ENCODE peak calls at places on chromosome 5, in ten cellular contexts. One of them, this sample, is unnamed.

GRCh38 chr5:73263001-73263710 is 90.2 kb downstream of the TMEM174 start:
- DNase-seq in activated CD4-positive, alpha-beta T cell treated with anti-CD3 and anti-CD28 coated beads, Interleukin-2, amount 50 U/mL, for 1 hour: no peak
- DNase-seq in lower lobe of right lung: no peak
- DNase-seq in activated naive CD8-positive, alpha-beta T cell treated with anti-CD3 and anti-CD28 coated beads, Interleukin-2, amount 50 U/mL, for 24 hours: no peak
- DNase-seq in activated CD8-positive, alpha-beta memory T cell treated with anti-CD3 and anti-CD28 coated beads for 48 hours: no peak
- DNase-seq in mesothelial cell of epicardium: no peak
- DNase-seq in natural killer cell: no peak
- DNase-seq in LoVo: no peak
- DNase-seq in SK-MEL-5: no peak
- DNase-seq in DMS79 treated with DMSO at 0.1 percent for 48 hours: no peak
- DNase-seq in this sample: no peak

GRCh38 chr5:119554597-119554996 is 74.8 kb upstream of the FAM170A start:
- DNase-seq in activated CD4-positive, alpha-beta T cell treated with anti-CD3 and anti-CD28 coated beads, Interleukin-2, amount 50 U/mL, for 1 hour: no peak
- DNase-seq in lower lobe of right lung: no peak
- DNase-seq in activated naive CD8-positive, alpha-beta T cell treated with anti-CD3 and anti-CD28 coated beads, Interleukin-2, amount 50 U/mL, for 24 hours: no peak
- DNase-seq in activated CD8-positive, alpha-beta memory T cell treated with anti-CD3 and anti-CD28 coated beads for 48 hours: no peak
- DNase-seq in mesothelial cell of epicardium: no peak
- DNase-seq in natural killer cell: no peak
- DNase-seq in LoVo: no peak
- DNase-seq in SK-MEL-5: no peak
- DNase-seq in DMS79 treated with DMSO at 0.1 percent for 48 hours: no peak
- DNase-seq in this sample: no peak

GRCh38 chr5:129459485-129460120 is 495 bp upstream of the ADAMTS19 start:
- DNase-seq in activated CD4-positive, alpha-beta T cell treated with anti-CD3 and anti-CD28 coated beads, Interleukin-2, amount 50 U/mL, for 1 hour: no peak
- DNase-seq in lower lobe of right lung: no peak
- DNase-seq in activated naive CD8-positive, alpha-beta T cell treated with anti-CD3 and anti-CD28 coated beads, Interleukin-2, amount 50 U/mL, for 24 hours: no peak
- DNase-seq in activated CD8-positive, alpha-beta memory T cell treated with anti-CD3 and anti-CD28 coated beads for 48 hours: no peak
- DNase-seq in mesothelial cell of epicardium: peak
- DNase-seq in natural killer cell: no peak
- DNase-seq in LoVo: no peak
- DNase-seq in SK-MEL-5: no peak
- DNase-seq in DMS79 treated with DMSO at 0.1 percent for 48 hours: no peak
- DNase-seq in this sample: peak

GRCh38 chr5:1708592-1709141 is 91.0 kb downstream of the MRPL36 start:
- DNase-seq in activated CD4-positive, alpha-beta T cell treated with anti-CD3 and anti-CD28 coated beads, Interleukin-2, amount 50 U/mL, for 1 hour: no peak
- DNase-seq in lower lobe of right lung: no peak
- DNase-seq in activated naive CD8-positive, alpha-beta T cell treated with anti-CD3 and anti-CD28 coated beads, Interleukin-2, amount 50 U/mL, for 24 hours: no peak
- DNase-seq in activated CD8-positive, alpha-beta memory T cell treated with anti-CD3 and anti-CD28 coated beads for 48 hours: no peak
- DNase-seq in mesothelial cell of epicardium: no peak
- DNase-seq in natural killer cell: no peak
- DNase-seq in LoVo: no peak
- DNase-seq in SK-MEL-5: no peak
- DNase-seq in DMS79 treated with DMSO at 0.1 percent for 48 hours: no peak
- DNase-seq in this sample: no peak

GRCh38 chr5:179167871-179168451 is 107.8 kb downstream of the ZNF354C start:
- DNase-seq in activated CD4-positive, alpha-beta T cell treated with anti-CD3 and anti-CD28 coated beads, Interleukin-2, amount 50 U/mL, for 1 hour: no peak
- DNase-seq in lower lobe of right lung: peak
- DNase-seq in activated naive CD8-positive, alpha-beta T cell treated with anti-CD3 and anti-CD28 coated beads, Interleukin-2, amount 50 U/mL, for 24 hours: no peak
- DNase-seq in activated CD8-positive, alpha-beta memory T cell treated with anti-CD3 and anti-CD28 coated beads for 48 hours: no peak
- DNase-seq in mesothelial cell of epicardium: peak
- DNase-seq in natural killer cell: no peak
- DNase-seq in LoVo: no peak
- DNase-seq in SK-MEL-5: no peak
- DNase-seq in DMS79 treated with DMSO at 0.1 percent for 48 hours: no peak
- DNase-seq in this sample: no peak

GRCh38 chr5:27437594-27438200 is 399.3 kb upstream of the CDH9 start:
- DNase-seq in activated CD4-positive, alpha-beta T cell treated with anti-CD3 and anti-CD28 coated beads, Interleukin-2, amount 50 U/mL, for 1 hour: no peak
- DNase-seq in lower lobe of right lung: no peak
- DNase-seq in activated naive CD8-positive, alpha-beta T cell treated with anti-CD3 and anti-CD28 coated beads, Interleukin-2, amount 50 U/mL, for 24 hours: no peak
- DNase-seq in activated CD8-positive, alpha-beta memory T cell treated with anti-CD3 and anti-CD28 coated beads for 48 hours: no peak
- DNase-seq in mesothelial cell of epicardium: no peak
- DNase-seq in natural killer cell: no peak
- DNase-seq in LoVo: no peak
- DNase-seq in SK-MEL-5: no peak
- DNase-seq in DMS79 treated with DMSO at 0.1 percent for 48 hours: peak
- DNase-seq in this sample: no peak

GRCh38 chr5:172641359-172642045 is 439 bp downstream of the NEURL1B start:
- DNase-seq in activated CD4-positive, alpha-beta T cell treated with anti-CD3 and anti-CD28 coated beads, Interleukin-2, amount 50 U/mL, for 1 hour: no peak
- DNase-seq in lower lobe of right lung: no peak
- DNase-seq in activated naive CD8-positive, alpha-beta T cell treated with anti-CD3 and anti-CD28 coated beads, Interleukin-2, amount 50 U/mL, for 24 hours: peak
- DNase-seq in activated CD8-positive, alpha-beta memory T cell treated with anti-CD3 and anti-CD28 coated beads for 48 hours: no peak
- DNase-seq in mesothelial cell of epicardium: no peak
- DNase-seq in natural killer cell: no peak
- DNase-seq in LoVo: no peak
- DNase-seq in SK-MEL-5: no peak
- DNase-seq in DMS79 treated with DMSO at 0.1 percent for 48 hours: no peak
- DNase-seq in this sample: no peak

GRCh38 chr5:135871268-135871895 is 24.3 kb downstream of the IL9 start:
- DNase-seq in activated CD4-positive, alpha-beta T cell treated with anti-CD3 and anti-CD28 coated beads, Interleukin-2, amount 50 U/mL, for 1 hour: no peak
- DNase-seq in lower lobe of right lung: no peak
- DNase-seq in activated naive CD8-positive, alpha-beta T cell treated with anti-CD3 and anti-CD28 coated beads, Interleukin-2, amount 50 U/mL, for 24 hours: no peak
- DNase-seq in activated CD8-positive, alpha-beta memory T cell treated with anti-CD3 and anti-CD28 coated beads for 48 hours: no peak
- DNase-seq in mesothelial cell of epicardium: no peak
- DNase-seq in natural killer cell: no peak
- DNase-seq in LoVo: no peak
- DNase-seq in SK-MEL-5: no peak
- DNase-seq in DMS79 treated with DMSO at 0.1 percent for 48 hours: no peak
- DNase-seq in this sample: no peak

GRCh38 chr5:157370967-157371366 is 89.0 kb upstream of the NIPAL4 start:
- DNase-seq in activated CD4-positive, alpha-beta T cell treated with anti-CD3 and anti-CD28 coated beads, Interleukin-2, amount 50 U/mL, for 1 hour: no peak
- DNase-seq in lower lobe of right lung: no peak
- DNase-seq in activated naive CD8-positive, alpha-beta T cell treated with anti-CD3 and anti-CD28 coated beads, Interleukin-2, amount 50 U/mL, for 24 hours: no peak
- DNase-seq in activated CD8-positive, alpha-beta memory T cell treated with anti-CD3 and anti-CD28 coated beads for 48 hours: no peak
- DNase-seq in mesothelial cell of epicardium: no peak
- DNase-seq in natural killer cell: no peak
- DNase-seq in LoVo: no peak
- DNase-seq in SK-MEL-5: no peak
- DNase-seq in DMS79 treated with DMSO at 0.1 percent for 48 hours: no peak
- DNase-seq in this sample: no peak

GRCh38 chr5:1508679-1509290 is 15.0 kb downstream of the LPCAT1 start:
- DNase-seq in activated CD4-positive, alpha-beta T cell treated with anti-CD3 and anti-CD28 coated beads, Interleukin-2, amount 50 U/mL, for 1 hour: no peak
- DNase-seq in lower lobe of right lung: peak
- DNase-seq in activated naive CD8-positive, alpha-beta T cell treated with anti-CD3 and anti-CD28 coated beads, Interleukin-2, amount 50 U/mL, for 24 hours: no peak
- DNase-seq in activated CD8-positive, alpha-beta memory T cell treated with anti-CD3 and anti-CD28 coated beads for 48 hours: no peak
- DNase-seq in mesothelial cell of epicardium: peak
- DNase-seq in natural killer cell: peak
- DNase-seq in LoVo: no peak
- DNase-seq in SK-MEL-5: no peak
- DNase-seq in DMS79 treated with DMSO at 0.1 percent for 48 hours: no peak
- DNase-seq in this sample: no peak

GRCh38 chr5:78065663-78066062 is 228.8 kb downstream of the AP3B1 start:
- DNase-seq in activated CD4-positive, alpha-beta T cell treated with anti-CD3 and anti-CD28 coated beads, Interleukin-2, amount 50 U/mL, for 1 hour: no peak
- DNase-seq in lower lobe of right lung: no peak
- DNase-seq in activated naive CD8-positive, alpha-beta T cell treated with anti-CD3 and anti-CD28 coated beads, Interleukin-2, amount 50 U/mL, for 24 hours: no peak
- DNase-seq in activated CD8-positive, alpha-beta memory T cell treated with anti-CD3 and anti-CD28 coated beads for 48 hours: no peak
- DNase-seq in mesothelial cell of epicardium: no peak
- DNase-seq in natural killer cell: no peak
- DNase-seq in LoVo: no peak
- DNase-seq in SK-MEL-5: peak
- DNase-seq in DMS79 treated with DMSO at 0.1 percent for 48 hours: no peak
- DNase-seq in this sample: no peak

GRCh38 chr5:59099995-59100345 is 517.1 kb downstream of the RAB3C start:
- DNase-seq in activated CD4-positive, alpha-beta T cell treated with anti-CD3 and anti-CD28 coated beads, Interleukin-2, amount 50 U/mL, for 1 hour: no peak
- DNase-seq in lower lobe of right lung: no peak
- DNase-seq in activated naive CD8-positive, alpha-beta T cell treated with anti-CD3 and anti-CD28 coated beads, Interleukin-2, amount 50 U/mL, for 24 hours: no peak
- DNase-seq in activated CD8-positive, alpha-beta memory T cell treated with anti-CD3 and anti-CD28 coated beads for 48 hours: no peak
- DNase-seq in mesothelial cell of epicardium: no peak
- DNase-seq in natural killer cell: no peak
- DNase-seq in LoVo: no peak
- DNase-seq in SK-MEL-5: no peak
- DNase-seq in DMS79 treated with DMSO at 0.1 percent for 48 hours: no peak
- DNase-seq in this sample: no peak

GRCh38 chr5:14732991-14733390 is 68.5 kb downstream of the OTULIN start:
- DNase-seq in activated CD4-positive, alpha-beta T cell treated with anti-CD3 and anti-CD28 coated beads, Interleukin-2, amount 50 U/mL, for 1 hour: no peak
- DNase-seq in lower lobe of right lung: no peak
- DNase-seq in activated naive CD8-positive, alpha-beta T cell treated with anti-CD3 and anti-CD28 coated beads, Interleukin-2, amount 50 U/mL, for 24 hours: no peak
- DNase-seq in activated CD8-positive, alpha-beta memory T cell treated with anti-CD3 and anti-CD28 coated beads for 48 hours: no peak
- DNase-seq in mesothelial cell of epicardium: no peak
- DNase-seq in natural killer cell: no peak
- DNase-seq in LoVo: no peak
- DNase-seq in SK-MEL-5: no peak
- DNase-seq in DMS79 treated with DMSO at 0.1 percent for 48 hours: no peak
- DNase-seq in this sample: no peak

GRCh38 chr5:69364414-69364813 is 4.9 kb downstream of the AK6 start:
- DNase-seq in activated CD4-positive, alpha-beta T cell treated with anti-CD3 and anti-CD28 coated beads, Interleukin-2, amount 50 U/mL, for 1 hour: no peak
- DNase-seq in lower lobe of right lung: no peak
- DNase-seq in activated naive CD8-positive, alpha-beta T cell treated with anti-CD3 and anti-CD28 coated beads, Interleukin-2, amount 50 U/mL, for 24 hours: no peak
- DNase-seq in activated CD8-positive, alpha-beta memory T cell treated with anti-CD3 and anti-CD28 coated beads for 48 hours: no peak
- DNase-seq in mesothelial cell of epicardium: no peak
- DNase-seq in natural killer cell: no peak
- DNase-seq in LoVo: peak
- DNase-seq in SK-MEL-5: peak
- DNase-seq in DMS79 treated with DMSO at 0.1 percent for 48 hours: no peak
- DNase-seq in this sample: peak

GRCh38 chr5:96758621-96759020 is 49.1 kb downstream of the ERAP1 start:
- DNase-seq in activated CD4-positive, alpha-beta T cell treated with anti-CD3 and anti-CD28 coated beads, Interleukin-2, amount 50 U/mL, for 1 hour: no peak
- DNase-seq in lower lobe of right lung: no peak
- DNase-seq in activated naive CD8-positive, alpha-beta T cell treated with anti-CD3 and anti-CD28 coated beads, Interleukin-2, amount 50 U/mL, for 24 hours: no peak
- DNase-seq in activated CD8-positive, alpha-beta memory T cell treated with anti-CD3 and anti-CD28 coated beads for 48 hours: no peak
- DNase-seq in mesothelial cell of epicardium: no peak
- DNase-seq in natural killer cell: no peak
- DNase-seq in LoVo: no peak
- DNase-seq in SK-MEL-5: no peak
- DNase-seq in DMS79 treated with DMSO at 0.1 percent for 48 hours: no peak
- DNase-seq in this sample: no peak

GRCh38 chr5:175383350-175383749 is 60.6 kb downstream of the DRD1 start:
- DNase-seq in activated CD4-positive, alpha-beta T cell treated with anti-CD3 and anti-CD28 coated beads, Interleukin-2, amount 50 U/mL, for 1 hour: no peak
- DNase-seq in lower lobe of right lung: no peak
- DNase-seq in activated naive CD8-positive, alpha-beta T cell treated with anti-CD3 and anti-CD28 coated beads, Interleukin-2, amount 50 U/mL, for 24 hours: no peak
- DNase-seq in activated CD8-positive, alpha-beta memory T cell treated with anti-CD3 and anti-CD28 coated beads for 48 hours: no peak
- DNase-seq in mesothelial cell of epicardium: no peak
- DNase-seq in natural killer cell: no peak
- DNase-seq in LoVo: no peak
- DNase-seq in SK-MEL-5: peak
- DNase-seq in DMS79 treated with DMSO at 0.1 percent for 48 hours: no peak
- DNase-seq in this sample: no peak

GRCh38 chr5:127785098-127785927 is 82.1 kb downstream of the CCDC192 start:
- DNase-seq in activated CD4-positive, alpha-beta T cell treated with anti-CD3 and anti-CD28 coated beads, Interleukin-2, amount 50 U/mL, for 1 hour: no peak
- DNase-seq in lower lobe of right lung: no peak
- DNase-seq in activated naive CD8-positive, alpha-beta T cell treated with anti-CD3 and anti-CD28 coated beads, Interleukin-2, amount 50 U/mL, for 24 hours: no peak
- DNase-seq in activated CD8-positive, alpha-beta memory T cell treated with anti-CD3 and anti-CD28 coated beads for 48 hours: no peak
- DNase-seq in mesothelial cell of epicardium: no peak
- DNase-seq in natural killer cell: no peak
- DNase-seq in LoVo: peak
- DNase-seq in SK-MEL-5: no peak
- DNase-seq in DMS79 treated with DMSO at 0.1 percent for 48 hours: no peak
- DNase-seq in this sample: peak

GRCh38 chr5:62256161-62257017 is 49.6 kb upstream of the KIF2A start:
- DNase-seq in activated CD4-positive, alpha-beta T cell treated with anti-CD3 and anti-CD28 coated beads, Interleukin-2, amount 50 U/mL, for 1 hour: no peak
- DNase-seq in lower lobe of right lung: no peak
- DNase-seq in activated naive CD8-positive, alpha-beta T cell treated with anti-CD3 and anti-CD28 coated beads, Interleukin-2, amount 50 U/mL, for 24 hours: no peak
- DNase-seq in activated CD8-positive, alpha-beta memory T cell treated with anti-CD3 and anti-CD28 coated beads for 48 hours: no peak
- DNase-seq in mesothelial cell of epicardium: no peak
- DNase-seq in natural killer cell: no peak
- DNase-seq in LoVo: no peak
- DNase-seq in SK-MEL-5: no peak
- DNase-seq in DMS79 treated with DMSO at 0.1 percent for 48 hours: no peak
- DNase-seq in this sample: no peak

GRCh38 chr5:157540707-157541451 is 34.7 kb downstream of the ADAM19 start:
- DNase-seq in activated CD4-positive, alpha-beta T cell treated with anti-CD3 and anti-CD28 coated beads, Interleukin-2, amount 50 U/mL, for 1 hour: peak
- DNase-seq in lower lobe of right lung: peak
- DNase-seq in activated naive CD8-positive, alpha-beta T cell treated with anti-CD3 and anti-CD28 coated beads, Interleukin-2, amount 50 U/mL, for 24 hours: peak
- DNase-seq in activated CD8-positive, alpha-beta memory T cell treated with anti-CD3 and anti-CD28 coated beads for 48 hours: no peak
- DNase-seq in mesothelial cell of epicardium: no peak
- DNase-seq in natural killer cell: no peak
- DNase-seq in LoVo: no peak
- DNase-seq in SK-MEL-5: no peak
- DNase-seq in DMS79 treated with DMSO at 0.1 percent for 48 hours: no peak
- DNase-seq in this sample: no peak

GRCh38 chr5:155954739-155955445 is 372.1 kb upstream of the SGCD start:
- DNase-seq in activated CD4-positive, alpha-beta T cell treated with anti-CD3 and anti-CD28 coated beads, Interleukin-2, amount 50 U/mL, for 1 hour: no peak
- DNase-seq in lower lobe of right lung: no peak
- DNase-seq in activated naive CD8-positive, alpha-beta T cell treated with anti-CD3 and anti-CD28 coated beads, Interleukin-2, amount 50 U/mL, for 24 hours: no peak
- DNase-seq in activated CD8-positive, alpha-beta memory T cell treated with anti-CD3 and anti-CD28 coated beads for 48 hours: no peak
- DNase-seq in mesothelial cell of epicardium: no peak
- DNase-seq in natural killer cell: no peak
- DNase-seq in LoVo: no peak
- DNase-seq in SK-MEL-5: no peak
- DNase-seq in DMS79 treated with DMSO at 0.1 percent for 48 hours: no peak
- DNase-seq in this sample: no peak

GRCh38 chr5:115543931-115544370 is 624 bp downstream of the FEM1C start:
- DNase-seq in activated CD4-positive, alpha-beta T cell treated with anti-CD3 and anti-CD28 coated beads, Interleukin-2, amount 50 U/mL, for 1 hour: peak
- DNase-seq in lower lobe of right lung: no peak
- DNase-seq in activated naive CD8-positive, alpha-beta T cell treated with anti-CD3 and anti-CD28 coated beads, Interleukin-2, amount 50 U/mL, for 24 hours: peak
- DNase-seq in activated CD8-positive, alpha-beta memory T cell treated with anti-CD3 and anti-CD28 coated beads for 48 hours: peak
- DNase-seq in mesothelial cell of epicardium: peak
- DNase-seq in natural killer cell: peak
- DNase-seq in LoVo: peak
- DNase-seq in SK-MEL-5: peak
- DNase-seq in DMS79 treated with DMSO at 0.1 percent for 48 hours: no peak
- DNase-seq in this sample: peak